ENCODE peak calls at places on chromosomes 13 and 19, in six cellular contexts. J is thoracic aorta; K is CD8-positive, alpha-beta T cell; T is sigmoid colon; H is fibroblast of lung; P is cardiac muscle cell. Z is an unnamed sample.

GRCh38 chr19:46489445-46490272 is 6.0 kb downstream of the PNMA8B start:
- DNase-seq in T (peak; percentile 79), J (peak; percentile 57), H (peak; percentile 56), P (peak; percentile 81), K (no peak), Z (peak; percentile 64)

GRCh38 chr13:21556051-21556450 is 47.9 kb downstream of the MICU2 start:
- DNase-seq in T (no peak), J (no peak), K (no peak), H (no peak), P (peak; percentile 21), Z (no peak)

GRCh38 chr13:108346376-108346775 is 76.9 kb downstream of the TNFSF13B start:
- DNase-seq in K (no peak), T (no peak), J (no peak), H (no peak), P (no peak), Z (no peak)

GRCh38 chr19:56660381-56661105 is 11.0 kb downstream of the ZNF835 start:
- DNase-seq in K (no peak), J (no peak), T (no peak), H (no peak), P (no peak), Z (peak; percentile 27)

GRCh38 chr19:29665215-29665825 is at the start of gene PLEKHF1:
- DNase-seq in P (peak; percentile 79), K (peak; percentile 86), H (peak; percentile 75), T (peak; percentile 95), J (peak; percentile 38), Z (peak; percentile 89)

GRCh38 chr19:19524053-19524452 is 4.7 kb upstream of the YJEFN3 start:
- DNase-seq in H (no peak), T (no peak), K (no peak), P (no peak), J (no peak), Z (no peak)

GRCh38 chr19:12784871-12785430 is 6.3 kb upstream of the JUNB start:
- DNase-seq in K (no peak), H (no peak), J (no peak), T (no peak), P (peak; percentile 21), Z (no peak)

GRCh38 chr19:46614114-46614701 is 10.7 kb downstream of the PTGIR start:
- DNase-seq in P (peak; percentile 87), K (peak; percentile 88), T (peak; percentile 92), J (no peak), H (peak; percentile 79), Z (peak; percentile 86)

GRCh38 chr19:46081928-46082727 is 41.3 kb upstream of the IGFL4 start:
- DNase-seq in J (no peak), H (peak; percentile 70), T (no peak), P (peak; percentile 75), K (no peak), Z (no peak)

GRCh38 chr19:53545271-53546065 is 7.5 kb downstream of the ZNF331 start:
- DNase-seq in T (no peak), K (no peak), P (no peak), H (peak; percentile 77), J (no peak), Z (no peak)

GRCh38 chr13:51980918-51981317 is 30.3 kb downstream of the ATP7B start:
- DNase-seq in T (no peak), P (no peak), K (no peak), H (no peak), J (no peak), Z (no peak)

GRCh38 chr13:45781553-45782326 is 69.8 kb downstream of the SIAH3 start:
- DNase-seq in H (peak; percentile 2), K (no peak), P (peak; percentile 3), J (peak; percentile 4), T (peak; percentile 69), Z (peak; percentile 80)

GRCh38 chr19:18194554-18195238 is 1.7 kb downstream of the MPV17L2 start:
- DNase-seq in K (no peak), J (no peak), H (peak; percentile 42), P (peak; percentile 77), T (peak; percentile 90), Z (peak; percentile 44)

GRCh38 chr13:43686557-43686956 is 100.2 kb downstream of the ENOX1 start:
- DNase-seq in T (peak; percentile 77), K (no peak), H (peak; percentile 88), J (no peak), P (peak; percentile 71), Z (peak; percentile 80)

GRCh38 chr19:18292810-18293641 is 11.6 kb upstream of the JUND start:
- DNase-seq in P (peak; percentile 90), J (peak; percentile 61), H (peak; percentile 77), K (no peak), T (peak; percentile 95), Z (peak; percentile 89)

GRCh38 chr19:16403151-16403977 is 68.4 kb downstream of the EPS15L1 start:
- DNase-seq in J (no peak), H (peak; percentile 27), T (peak; percentile 90), K (no peak), P (no peak), Z (no peak)

GRCh38 chr13:98466634-98467236 is 110.2 kb downstream of the STK24 start:
- DNase-seq in K (no peak), P (peak; percentile 53), H (peak; percentile 57), T (peak; percentile 78), J (no peak), Z (no peak)

GRCh38 chr19:1466461-1467227 is 12.4 kb downstream of the C19orf25 start:
- DNase-seq in H (no peak), J (no peak), K (no peak), P (no peak), T (no peak), Z (no peak)
- H3K4me1 ChIP-seq in H (peaks cover 3% of the 10 kb centered on the region), J (peaks cover 53% of the 10 kb centered on the region), K (peaks cover 49% of the 10 kb centered on the region), P (peaks cover 12% of the 10 kb centered on the region), T (peaks cover 64% of the 10 kb centered on the region), Z (peaks cover 61% of the 10 kb centered on the region)

DNA sequence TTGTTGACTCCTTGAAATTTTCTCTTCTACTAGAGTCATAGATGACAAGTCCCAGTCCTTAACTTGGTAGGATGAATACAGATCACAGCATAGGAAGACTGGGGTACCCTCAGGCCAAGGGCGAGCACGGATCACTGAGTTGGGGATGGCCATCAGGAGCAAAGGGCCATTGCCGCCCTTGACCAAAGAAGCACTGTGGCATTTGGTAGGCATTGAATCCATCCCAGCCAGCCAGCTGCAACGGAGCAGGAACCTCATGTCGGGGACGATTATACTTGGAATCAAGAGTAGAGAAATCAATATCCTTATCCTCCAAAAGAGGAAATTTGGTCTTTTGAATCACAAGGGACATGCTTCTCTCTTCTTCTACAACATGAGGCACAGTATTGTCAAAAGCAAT is 50.1 kb upstream of the ZNF573 start:
- DNase-seq in P (no peak), T (no peak), J (no peak), K (no peak), H (no peak), Z (no peak)
- H3K4me3 ChIP-seq in P (no peak overlapping the region), T (no peak overlapping the region), J (no peak overlapping the region), K (no peak overlapping the region), H (no peak overlapping the region), Z (no peak overlapping the region)

GRCh38 chr13:56886398-56886797 is 254.3 kb upstream of the PRR20A start:
- DNase-seq in P (no peak), J (no peak), T (no peak), K (no peak), H (no peak), Z (no peak)
- TF ChIP-seq CTCF in P (no peak), J (no peak), T (no peak), K (no peak), H (no peak), Z (no peak)

DNA sequence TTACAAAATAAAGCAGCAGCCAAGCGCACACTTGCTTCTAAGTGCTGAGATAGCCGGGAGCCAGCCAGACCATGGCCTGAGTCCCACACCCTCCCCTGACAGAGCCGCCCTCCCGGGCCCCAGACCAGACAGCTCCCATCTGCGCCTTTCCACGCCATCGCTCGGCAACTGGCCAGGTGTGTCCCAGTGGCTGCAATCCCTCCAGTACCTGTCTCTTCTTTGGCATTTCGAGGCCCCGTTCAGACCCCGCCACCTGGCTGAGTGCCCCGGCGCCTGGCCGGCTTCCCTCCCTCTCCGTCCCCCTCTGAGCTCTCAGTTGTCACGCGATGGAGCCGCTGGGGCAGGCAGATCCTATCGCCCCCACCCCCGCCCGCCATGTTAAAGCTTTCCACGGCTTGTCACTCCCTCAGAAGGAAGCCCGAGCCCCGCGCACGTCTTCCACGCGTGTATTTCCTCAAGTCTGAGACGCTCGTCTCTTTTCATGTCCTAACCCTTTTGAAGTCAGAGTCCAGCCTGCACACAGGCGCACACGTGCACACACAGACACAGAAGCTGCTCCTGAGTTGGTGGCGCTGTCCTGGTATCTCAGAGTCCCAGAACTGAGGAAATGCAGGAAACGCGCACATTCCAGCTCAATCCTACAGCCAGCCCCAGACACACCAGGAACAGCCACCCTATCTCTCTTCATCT is 7.9 kb downstream of the MLLT1 start:
- DNase-seq in K (no peak), J (no peak), P (peak; percentile 91), H (peak; percentile 74), T (peak; percentile 97), Z (peak; percentile 92)
- H3K4me1 ChIP-seq in K (peaks cover 17% of the 10 kb centered on the region), J (peaks cover 58% of the 10 kb centered on the region), P (peaks cover 89% of the 10 kb centered on the region), H (peaks cover 45% of the 10 kb centered on the region), T (peaks cover 90% of the 10 kb centered on the region), Z (peaks cover 58% of the 10 kb centered on the region)

DNA sequence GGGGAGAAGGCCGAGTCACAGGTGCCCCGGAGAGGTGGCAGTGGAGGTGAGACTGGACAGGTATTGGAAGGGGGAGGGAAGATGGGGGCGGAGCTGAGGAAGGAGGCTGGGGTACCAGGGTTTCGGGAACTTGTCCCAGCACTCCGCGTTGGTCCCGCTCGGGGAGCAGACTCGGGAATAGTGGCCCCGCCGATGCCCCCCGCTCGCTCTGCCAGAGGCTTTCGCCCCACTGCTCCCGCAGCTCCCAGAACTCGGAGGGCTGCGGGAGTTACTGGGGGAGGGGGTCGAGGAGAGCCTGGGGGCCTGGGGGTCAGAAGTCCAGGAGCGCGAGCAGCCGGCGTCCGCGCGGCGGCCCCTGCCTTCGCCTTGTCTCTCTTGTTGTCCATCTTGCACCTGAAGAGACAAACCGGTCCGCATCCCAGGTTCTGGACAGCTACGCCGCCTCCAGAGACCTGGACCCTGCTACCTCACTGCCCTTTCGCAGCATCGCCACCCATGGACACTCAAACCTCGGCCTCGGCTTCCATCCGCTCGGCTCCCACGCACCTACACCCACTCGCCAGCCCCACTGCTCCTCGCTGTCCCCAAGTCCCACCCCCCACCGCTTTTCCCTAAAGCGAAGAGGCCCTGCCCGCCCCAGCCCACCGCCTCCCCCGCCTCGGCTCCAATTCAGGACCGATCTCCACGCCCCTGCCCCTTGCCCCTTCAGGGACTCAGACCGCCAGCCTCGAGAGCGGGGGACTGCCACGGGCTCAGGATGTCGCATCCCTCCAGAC is 698 bp downstream of the PRR36 start:
- DNase-seq in T (no peak), J (no peak), P (no peak), H (no peak), K (no peak), Z (no peak)
- H3K4me3 ChIP-seq in T (no peak overlapping the region), J (peak overlapping the region; percentile 46), P (peak overlapping the region; percentile 49), H (no peak overlapping the region), K (peak overlapping the region; percentile 27), Z (peak overlapping the region; percentile 33)

GRCh38 chr13:67438465-67438864 is 208.3 kb upstream of the PCDH9 start:
- DNase-seq in P (no peak), T (no peak), H (peak; percentile 17), K (no peak), J (no peak), Z (no peak)
- TF ChIP-seq CTCF in P (no peak), T (no peak), H (no peak), K (no peak), J (no peak), Z (no peak)

DNA sequence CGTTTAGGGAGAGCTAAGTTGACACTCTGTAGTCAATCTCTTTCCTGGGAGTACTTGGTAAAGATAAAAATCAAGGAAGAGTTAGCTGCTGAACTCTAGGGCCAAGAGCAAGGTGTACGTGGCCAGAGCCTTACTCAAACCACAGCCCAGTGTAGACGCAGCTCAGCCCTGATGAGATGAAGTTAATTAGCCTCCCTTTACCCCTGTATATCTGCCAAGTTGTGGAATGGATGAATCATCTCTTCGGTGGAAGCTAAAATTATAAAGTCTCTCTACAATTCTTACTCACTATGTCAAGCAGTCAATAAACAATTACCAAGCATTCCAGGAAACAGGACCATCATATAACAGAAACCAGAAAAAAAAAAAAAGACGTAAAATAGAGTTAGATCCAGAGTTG is 146.9 kb upstream of the UFM1 start:
- DNase-seq in J (no peak), T (no peak), P (peak; percentile 6), H (no peak), K (no peak), Z (no peak)
- H3K4me1 ChIP-seq in J (no peaks in the 10 kb centered on the region), T (no peaks in the 10 kb centered on the region), P (no peaks in the 10 kb centered on the region), H (no peaks in the 10 kb centered on the region), K (no peaks in the 10 kb centered on the region), Z (no peaks in the 10 kb centered on the region)

Z was measured in heart right ventricle.